ENCODE peak calls at places on chromosomes 12 and 14, in ten cellular contexts. I is NCI-H510A treated with DMSO at 0.1 percent for 48 hours, B is fibroblast of the aortic adventitia, J is Kasumi-1, T is GDM1, D is T-cell, X is LHCN-M2, A is fibroblast of mammary gland, K is fibroblast of pulmonary artery, S is RKO. U is an unnamed sample.

GRCh38 chr14:23399136-23399535 is 8.9 kb downstream of the MYH6 start:
- DNase-seq in S (no peak), X (no peak), I (no peak), B (no peak), T (no peak), A (no peak), J (no peak), D (no peak), K (no peak), U (no peak)

GRCh38 chr12:106301241-106301610 is 1.3 kb upstream of the TCP11L2 start:
- DNase-seq in I (no peak), D (no peak), A (peak), X (no peak), T (no peak), K (no peak), J (no peak), S (no peak), B (peak), U (no peak)

GRCh38 chr12:40107098-40107802 is 1.4 kb upstream of the SLC2A13 start:
- DNase-seq in J (peak), T (peak), I (peak), K (peak), A (peak), X (peak), S (peak), D (peak), B (peak), U (peak)

GRCh38 chr12:70854138-70854537 is 66.4 kb downstream of the PTPRR start:
- DNase-seq in X (peak), J (no peak), T (no peak), D (no peak), I (no peak), A (peak), K (no peak), S (no peak), B (peak), U (no peak)

GRCh38 chr12:110338754-110339153 is 57.7 kb downstream of the ATP2A2 start:
- DNase-seq in K (peak), S (peak), I (no peak), X (no peak), D (no peak), B (no peak), T (no peak), J (peak), A (no peak), U (peak)

GRCh38 chr12:10673660-10674384 is at the start of gene STYK1:
- DNase-seq in T (peak), S (peak), X (peak), D (peak), B (peak), A (peak), I (peak), K (peak), J (peak), U (peak)

GRCh38 chr14:45252356-45253069 is 489 bp downstream of the MIS18BP1 start:
- DNase-seq in A (peak), D (no peak), J (peak), T (no peak), X (no peak), K (peak), I (peak), S (peak), B (peak), U (peak)

GRCh38 chr12:49537709-49538601 is 875 bp upstream of the KCNH3 start:
- DNase-seq in T (no peak), A (no peak), D (no peak), S (no peak), J (peak), K (no peak), I (peak), X (no peak), B (no peak), U (peak)

GRCh38 chr12:11228268-11228879 is 41.1 kb downstream of the PRB3 start:
- DNase-seq in K (peak), I (peak), B (peak), S (peak), T (peak), D (no peak), J (peak), X (peak), A (peak), U (peak)

GRCh38 chr12:10612954-10613333 is 465 bp downstream of the MAGOHB start:
- DNase-seq in J (no peak), A (no peak), X (peak), I (no peak), S (peak), D (no peak), B (no peak), T (no peak), K (no peak), U (no peak)

GRCh38 chr12:100703337-100703736 is 91.2 kb upstream of the ANO4 start:
- DNase-seq in K (no peak), S (no peak), J (no peak), T (no peak), A (no peak), X (no peak), B (no peak), D (no peak), I (no peak), U (no peak)

GRCh38 chr12:19261773-19262172 is 132.2 kb downstream of the PLEKHA5 start:
- DNase-seq in D (no peak), T (no peak), I (no peak), K (no peak), S (no peak), J (no peak), A (no peak), B (no peak), X (no peak), U (no peak)

GRCh38 chr14:74517731-74518130 is 24.2 kb downstream of the ISCA2 start:
- DNase-seq in T (no peak), D (no peak), I (no peak), J (no peak), S (no peak), X (no peak), A (no peak), K (no peak), B (no peak), U (no peak)

GRCh38 chr12:113453330-113453729 is 18.3 kb downstream of the LHX5 start:
- DNase-seq in X (no peak), J (no peak), A (no peak), B (no peak), T (no peak), K (no peak), D (no peak), S (no peak), I (no peak), U (no peak)

GRCh38 chr12:113407931-113408585 is 4.4 kb upstream of the SDS start:
- DNase-seq in I (no peak), X (peak), S (no peak), B (peak), D (no peak), J (no peak), T (no peak), K (peak), A (peak), U (peak)

U was measured in KBM-7.